ENCODE peak calls at places on chromosomes 1 and 21, in nine cellular contexts. O is uterus, J is PC-9, L is ovary, K is psoas muscle, R is body of pancreas, H is choroid plexus epithelial cell, G is IMR-90, Z is right atrium auricular region. A is an unnamed sample.

GRCh38 chr1:2585318-2586092 is 1.1 kb upstream of the PRXL2B start:
- DNase-seq in O (peak), J (peak), L (peak), K (peak), R (peak), H (peak), G (peak), Z (peak), A (peak)

GRCh38 chr1:228830954-228831481 is 95.7 kb downstream of the RHOU start:
- DNase-seq in O (peak), J (no peak), L (no peak), K (no peak), R (peak), H (peak), G (peak), Z (no peak), A (peak)

GRCh38 chr1:220881918-220882891 is 3.0 kb downstream of the HLX start:
- DNase-seq in O (peak), J (no peak), L (no peak), K (peak), R (no peak), H (peak), G (peak), Z (no peak), A (peak)

GRCh38 chr1:184752656-184753055 is 2.0 kb downstream of the EDEM3 start:
- DNase-seq in O (no peak), J (no peak), L (no peak), K (no peak), R (no peak), H (no peak), G (no peak), Z (no peak), A (no peak)

GRCh38 chr1:17944606-17945005 is 163.0 kb upstream of the IGSF21 start:
- DNase-seq in O (no peak), J (no peak), L (no peak), K (no peak), R (no peak), H (no peak), G (no peak), Z (no peak), A (no peak)

GRCh38 chr1:244839656-244840055 is 4.2 kb downstream of the COX20 start:
- DNase-seq in O (no peak), J (no peak), L (no peak), K (no peak), R (no peak), H (no peak), G (peak), Z (no peak), A (no peak)

GRCh38 chr1:17909634-17910033 is 154.5 kb downstream of the ACTL8 start:
- DNase-seq in O (no peak), J (no peak), L (no peak), K (no peak), R (peak), H (peak), G (peak), Z (no peak), A (peak)

GRCh38 chr1:46197551-46198025 is 646 bp downstream of the POMGNT1 start:
- DNase-seq in O (no peak), J (no peak), L (no peak), K (no peak), R (no peak), H (no peak), G (no peak), Z (no peak), A (no peak)

GRCh38 chr1:228668553-228669400 is 66.5 kb upstream of the RHOU start:
- DNase-seq in O (no peak), J (no peak), L (no peak), K (no peak), R (peak), H (peak), G (peak), Z (peak), A (peak)

GRCh38 chr1:184930645-184931044 is 43.7 kb downstream of the NIBAN1 start:
- DNase-seq in O (no peak), J (no peak), L (no peak), K (no peak), R (no peak), H (no peak), G (no peak), Z (no peak), A (no peak)

GRCh38 chr1:40944841-40945430 is 34.6 kb upstream of the CTPS1 start:
- DNase-seq in O (peak), J (no peak), L (no peak), K (no peak), R (peak), H (peak), G (peak), Z (no peak), A (peak)

GRCh38 chr1:224644553-224645154 is 28.5 kb downstream of the CNIH3 start:
- DNase-seq in O (no peak), J (peak), L (peak), K (no peak), R (peak), H (peak), G (peak), Z (no peak), A (peak)

GRCh38 chr1:38221006-38221649 is 174.5 kb upstream of the POU3F1 start:
- DNase-seq in O (no peak), J (no peak), L (no peak), K (no peak), R (no peak), H (peak), G (peak), Z (no peak), A (peak)

GRCh38 chr1:11132571-11133293 is 33.1 kb upstream of the EXOSC10 start:
- DNase-seq in O (no peak), J (no peak), L (no peak), K (no peak), R (no peak), H (no peak), G (no peak), Z (no peak), A (no peak)

GRCh38 chr1:31798433-31799195 is 17.2 kb downstream of the SPOCD1 start:
- DNase-seq in O (no peak), J (peak), L (no peak), K (peak), R (no peak), H (peak), G (peak), Z (no peak), A (peak)

GRCh38 chr1:92709738-92710137 is 75.2 kb downstream of the EVI5 start:
- DNase-seq in O (no peak), J (peak), L (peak), K (no peak), R (peak), H (peak), G (peak), Z (no peak), A (peak)

GRCh38 chr1:93989601-93990000 is 80.4 kb upstream of the GCLM start:
- DNase-seq in O (no peak), J (no peak), L (no peak), K (no peak), R (no peak), H (no peak), G (no peak), Z (no peak), A (peak)

DNA sequence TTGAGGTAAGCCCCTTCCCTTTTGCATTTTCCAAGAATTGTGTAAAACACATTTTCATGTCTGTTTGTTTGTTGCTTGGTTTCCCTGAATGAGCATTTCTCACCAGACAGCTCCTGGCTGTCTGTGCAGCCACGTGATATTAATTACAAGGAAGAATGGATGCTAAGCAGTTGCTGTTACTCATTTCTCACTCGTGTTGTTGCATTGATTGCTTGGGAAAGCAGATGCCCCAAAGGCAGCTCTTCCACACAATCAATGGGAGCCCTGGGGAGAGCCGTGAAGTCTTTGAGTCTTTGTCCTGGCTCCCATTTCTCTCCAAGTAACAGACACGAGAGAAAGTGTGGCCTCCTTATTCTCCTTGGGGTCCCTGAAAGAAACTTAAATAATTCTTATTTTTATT is 127.8 kb upstream of the CAMK1G start:
- DNase-seq in O (no peak), J (no peak), L (no peak), K (no peak), R (no peak), H (no peak), G (no peak), Z (no peak), A (no peak)
- H3K4me3 ChIP-seq in O (no peak), J (no peak), L (no peak), K (no peak), R (no peak), H (no peak), G (no peak), Z (no peak), A (no peak)

GRCh38 chr21:37075214-37075770 is 2.2 kb downstream of the TTC3 start:
- DNase-seq in O (no peak), J (no peak), L (no peak), K (no peak), R (no peak), H (no peak), G (no peak), Z (no peak), A (no peak)
- H3K4me3 ChIP-seq in O (no peak), J (peak), L (no peak), K (no peak), R (no peak), H (no peak), G (no peak), Z (no peak), A (peak)

GRCh38 chr1:109079240-109079622 is 3.4 kb upstream of the TAF13 start:
- DNase-seq in O (no peak), J (no peak), L (no peak), K (no peak), R (no peak), H (no peak), G (no peak), Z (no peak), A (no peak)
- H3K4me3 ChIP-seq in O (no peak), J (no peak), L (no peak), K (no peak), R (no peak), H (no peak), G (no peak), Z (no peak), A (no peak)

GRCh38 chr1:89834078-89834704 is 13.4 kb downstream of the LRRC8D start:
- DNase-seq in O (no peak), J (no peak), L (no peak), K (no peak), R (no peak), H (peak), G (peak), Z (no peak), A (no peak)
- H3K4me3 ChIP-seq in O (no peak), J (no peak), L (no peak), K (no peak), R (no peak), H (no peak), G (no peak), Z (no peak), A (no peak)

DNA sequence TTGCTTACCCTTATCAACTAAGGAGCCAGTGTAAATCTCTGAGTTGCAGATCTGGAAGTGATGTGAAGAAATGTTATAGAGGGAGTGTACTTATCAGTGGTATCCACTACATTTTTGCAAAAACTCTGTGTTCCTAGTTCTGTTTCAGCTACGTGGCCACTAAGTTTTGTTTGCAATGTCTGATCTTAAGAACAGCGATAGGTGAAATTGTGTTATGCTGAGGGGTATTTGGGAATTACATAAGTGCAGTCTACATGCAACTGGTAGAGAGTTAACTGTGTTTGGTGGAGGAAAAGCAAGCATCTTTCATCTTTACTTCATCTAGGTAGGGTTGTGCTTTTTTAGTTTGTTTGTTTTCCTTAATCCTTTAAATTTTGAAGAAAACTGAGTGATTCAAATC is 198.8 kb upstream of the SGIP1 start:
- DNase-seq in O (no peak), J (no peak), L (no peak), K (no peak), R (no peak), H (no peak), G (no peak), Z (no peak), A (no peak)
- H3K4me3 ChIP-seq in O (no peak), J (no peak), L (no peak), K (peak), R (no peak), H (peak), G (peak), Z (peak), A (no peak)

GRCh38 chr1:236685917-236686814 is at the start of gene ACTN2:
- DNase-seq in O (peak), J (no peak), L (peak), K (peak), R (peak), H (peak), G (no peak), Z (no peak), A (no peak)
- H3K4me3 ChIP-seq in O (peak), J (no peak), L (peak), K (peak), R (peak), H (peak), G (peak), Z (peak), A (peak)

GRCh38 chr1:26153966-26154572 is 4.8 kb upstream of the FAM110D start:
- DNase-seq in O (no peak), J (no peak), L (no peak), K (no peak), R (no peak), H (peak), G (no peak), Z (no peak), A (no peak)

GRCh38 chr1:26154750-26155149 is 4.1 kb upstream of the FAM110D start:
- DNase-seq in O (no peak), J (no peak), L (no peak), K (no peak), R (no peak), H (no peak), G (no peak), Z (no peak), A (no peak)

GRCh38 chr1:26158271-26159112 is at the start of gene FAM110D:
- DNase-seq in O (peak), J (no peak), L (no peak), K (no peak), R (no peak), H (no peak), G (no peak), Z (no peak), A (no peak)

GRCh38 chr1:26156285-26157038 is 2.4 kb upstream of the FAM110D start:
- DNase-seq in O (peak), J (no peak), L (no peak), K (no peak), R (no peak), H (no peak), G (no peak), Z (no peak), A (no peak)

DNA sequence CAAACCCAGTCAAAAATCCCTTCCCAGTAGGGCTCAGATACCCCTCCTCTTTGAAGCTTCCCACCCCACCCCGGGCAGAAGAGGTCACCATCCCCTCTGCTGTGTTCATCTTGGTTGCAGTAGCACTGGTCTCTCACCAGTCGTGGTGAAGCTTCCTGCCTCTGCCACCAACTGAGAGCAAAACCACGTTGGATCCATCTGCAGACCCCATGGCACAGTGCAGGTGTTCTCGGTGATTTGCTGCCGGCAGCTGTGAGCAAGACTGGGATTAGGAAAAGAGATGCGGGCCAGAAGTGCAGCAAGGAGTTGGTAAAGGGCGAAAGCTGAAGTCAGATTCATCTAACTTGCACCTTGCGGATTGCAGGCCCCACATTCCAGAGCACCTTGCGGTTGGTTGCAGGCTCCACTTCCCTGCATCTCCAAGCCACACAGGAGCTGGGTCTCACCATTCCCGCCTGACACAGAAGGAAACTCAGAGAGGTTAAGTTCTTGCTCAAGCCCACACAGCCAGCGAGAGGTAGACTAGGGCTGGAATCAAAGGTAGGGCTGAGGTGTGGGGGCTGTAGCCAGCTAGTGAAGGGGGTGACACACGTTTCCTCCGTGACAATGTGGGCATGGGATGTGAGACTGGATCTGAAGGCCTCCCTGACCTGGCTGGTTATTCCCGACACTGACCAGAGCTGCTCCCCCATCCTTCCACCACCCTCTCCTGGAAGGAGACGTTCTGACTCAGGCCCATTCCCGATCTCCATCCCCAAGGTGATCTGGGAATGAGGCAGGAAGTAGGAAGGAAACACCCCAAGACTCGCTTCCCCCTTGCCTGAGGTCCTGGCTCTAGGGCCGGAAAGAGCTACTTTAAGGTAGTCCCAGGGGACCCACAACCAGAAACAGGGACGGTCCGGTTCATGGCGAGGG is 3.3 kb upstream of the FAM110D start:
- DNase-seq in O (peak), J (no peak), L (no peak), K (no peak), R (no peak), H (no peak), G (no peak), Z (no peak), A (no peak)
- H3K4me3 ChIP-seq in O (peak), J (no peak), L (no peak), K (peak), R (no peak), H (no peak), G (no peak), Z (peak), A (no peak)

DNA sequence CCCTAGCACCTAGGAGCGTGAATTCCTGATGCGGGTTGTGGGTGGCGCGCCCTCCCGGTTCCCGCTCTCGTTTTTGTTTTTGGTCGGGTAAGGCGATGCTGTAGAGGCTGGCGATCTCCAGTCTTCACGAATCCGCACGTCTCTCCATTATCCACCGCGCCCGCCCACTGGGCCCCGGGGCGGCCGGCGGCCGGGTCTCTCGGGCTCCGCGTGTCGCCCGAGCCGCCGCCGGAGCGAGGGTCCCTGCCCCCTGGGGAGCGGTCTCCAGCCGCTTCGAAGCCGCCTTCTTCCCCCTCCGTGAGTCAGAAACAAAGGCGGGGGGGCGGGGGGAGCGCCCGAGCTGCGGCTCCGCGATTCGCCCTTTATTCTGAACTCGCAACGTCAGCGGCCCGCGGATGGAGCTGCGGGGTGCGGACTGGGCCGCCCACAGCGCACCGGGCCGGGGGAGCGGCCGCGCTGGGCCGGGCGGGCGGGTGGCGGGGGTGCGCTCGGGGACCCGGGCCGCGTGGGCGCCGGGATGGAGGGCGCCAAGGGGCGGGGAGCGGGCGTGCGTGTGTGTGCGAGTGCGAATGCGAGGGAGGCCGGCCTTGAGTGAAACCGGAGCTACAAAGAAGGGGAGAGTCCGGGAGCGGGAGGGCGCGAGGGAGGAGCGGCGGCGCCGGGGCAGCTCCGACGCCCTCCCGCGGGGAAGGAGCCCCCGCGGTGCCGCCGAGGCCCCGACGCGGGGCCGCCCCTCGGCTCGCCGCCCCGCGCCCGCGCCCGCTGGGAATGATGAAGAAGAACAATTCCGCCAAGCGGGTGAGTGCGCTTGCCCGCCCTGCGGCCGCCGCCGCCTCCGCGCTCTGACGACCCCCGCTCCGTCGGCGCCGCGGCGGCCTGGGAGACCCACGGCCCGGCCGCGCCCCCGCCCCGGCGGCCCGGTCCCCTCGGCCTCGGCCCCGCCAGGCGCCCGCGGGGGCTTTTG is at the start of gene PLEKHO1:
- DNase-seq in O (peak), J (peak), L (peak), K (peak), R (peak), H (peak), G (peak), Z (peak), A (peak)
- H3K4me3 ChIP-seq in O (peak), J (no peak), L (peak), K (peak), R (no peak), H (peak), G (peak), Z (peak), A (peak)

DNA sequence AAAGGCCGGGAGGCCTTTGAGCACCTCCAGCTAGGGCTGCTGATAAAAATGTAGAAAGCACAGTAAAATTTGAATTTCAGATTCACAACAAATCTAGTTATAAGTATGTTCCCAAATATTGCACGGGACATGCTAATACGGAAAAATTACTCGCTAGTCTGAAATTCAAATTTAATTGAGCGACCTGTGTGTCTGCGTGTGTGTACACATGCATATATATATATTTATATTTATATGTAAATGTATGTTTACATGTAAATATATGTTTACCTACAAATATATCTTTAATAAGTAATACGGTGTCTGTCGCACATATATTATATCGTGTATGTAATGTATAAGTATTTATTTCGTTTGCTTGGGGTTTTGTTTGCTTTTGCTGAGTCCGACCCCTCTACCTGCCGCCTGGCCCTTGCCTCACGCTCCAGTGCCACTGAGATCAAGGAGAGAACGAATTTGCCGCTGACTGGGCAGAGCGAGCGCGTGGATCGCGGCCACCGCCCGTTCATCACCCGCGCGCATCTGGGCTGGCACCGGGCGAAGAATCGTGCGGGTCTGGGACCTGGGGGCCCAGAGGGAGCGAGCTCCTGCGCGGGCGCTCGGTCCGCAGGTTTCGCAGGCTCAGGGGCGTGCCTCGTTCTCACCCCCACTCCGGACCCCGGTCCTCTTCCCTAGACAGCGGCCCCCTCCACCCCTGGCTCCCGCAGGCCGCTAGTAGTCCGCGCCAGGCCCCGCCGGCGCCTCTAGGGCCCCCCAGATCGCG is 526 bp upstream of the WRAP73 start:
- DNase-seq in O (no peak), J (no peak), L (no peak), K (no peak), R (no peak), H (no peak), G (no peak), Z (no peak), A (no peak)
- H3K4me3 ChIP-seq in O (peak), J (peak), L (peak), K (peak), R (no peak), H (peak), G (no peak), Z (peak), A (no peak)